ENCODE peak calls at places on chromosome 3, in ten cellular contexts. C is SJCRH30; O is CD4-positive, alpha-beta memory T cell; A is Caco-2; V is spleen; U is heart left ventricle; R is HCT116; F is right cardiac atrium; K is dorsolateral prefrontal cortex; J is psoas muscle. T is an unnamed sample. For H3K27me3, the result is how much of the 10 kb centered on the place peaks cover.

GRCh38 chr3:193605876-193606275 is 12.9 kb downstream of the OPA1 start:
- DNase-seq in A (peak), R (peak), K (no peak), J (no peak), U (peak), O (peak), C (peak), V (no peak), F (no peak), T (no peak)

GRCh38 chr3:55272031-55272645 is 215.0 kb downstream of the WNT5A start:
- DNase-seq in J (no peak), U (no peak), O (no peak), K (no peak), F (no peak), A (no peak), C (no peak), R (no peak), V (no peak), T (no peak)

GRCh38 chr3:155519081-155519480 is 225.6 kb upstream of the STRIT1 start:
- DNase-seq in V (no peak), U (no peak), K (no peak), F (no peak), A (no peak), R (no peak), C (no peak), O (no peak), J (no peak), T (no peak)

GRCh38 chr3:100440895-100441294 is 39.6 kb downstream of the LNP1 start:
- DNase-seq in U (no peak), F (no peak), V (no peak), O (peak), C (no peak), A (no peak), J (no peak), R (no peak), K (no peak), T (no peak)

GRCh38 chr3:122921791-122922651 is 105.5 kb downstream of the SEMA5B start:
- DNase-seq in V (peak), C (no peak), F (no peak), A (no peak), U (no peak), R (no peak), J (no peak), K (no peak), O (peak), T (peak)

GRCh38 chr3:184568918-184569829 is 7.6 kb downstream of the EPHB3 start:
- DNase-seq in A (peak), O (no peak), R (no peak), V (peak), F (peak), K (peak), U (peak), J (peak), C (peak), T (peak)

GRCh38 chr3:23778451-23778850 is 27.3 kb upstream of the UBE2E1 start:
- DNase-seq in R (no peak), F (no peak), U (no peak), C (no peak), V (no peak), O (no peak), A (no peak), K (no peak), J (no peak), T (no peak)

GRCh38 chr3:3551976-3552375 is 247.3 kb upstream of the LRRN1 start:
- DNase-seq in U (no peak), V (no peak), A (no peak), J (no peak), F (no peak), R (no peak), C (no peak), K (no peak), O (no peak), T (no peak)

GRCh38 chr3:52216585-52217408 is 8.6 kb downstream of the TLR9 start:
- DNase-seq in J (peak), C (peak), O (peak), A (no peak), V (peak), R (peak), U (peak), F (peak), K (no peak), T (peak)

GRCh38 chr3:66140763-66141372 is 79.9 kb upstream of the SLC25A26 start:
- DNase-seq in V (no peak), J (no peak), U (no peak), F (no peak), A (no peak), R (peak), K (no peak), C (peak), O (no peak), T (no peak)

GRCh38 chr3:157160652-157161480 is 919 bp upstream of the CCNL1 start:
- DNase-seq in K (no peak), A (peak), C (peak), O (peak), V (no peak), U (peak), F (peak), J (peak), R (peak), T (peak)

GRCh38 chr3:169558371-169558770 is 105.1 kb downstream of the MECOM start:
- DNase-seq in V (no peak), J (no peak), O (no peak), A (no peak), R (no peak), K (no peak), C (no peak), F (no peak), U (no peak), T (no peak)

GRCh38 chr3:2961576-2961975 is 148.6 kb downstream of the IL5RA start:
- DNase-seq in V (no peak), R (no peak), J (no peak), A (no peak), F (no peak), C (no peak), K (no peak), U (no peak), O (no peak), T (no peak)

GRCh38 chr3:195076981-195077610 is 193.9 kb downstream of the XXYLT1 start:
- DNase-seq in R (no peak), V (peak), C (no peak), J (peak), F (peak), K (peak), U (no peak), O (no peak), A (no peak), T (no peak)

GRCh38 chr3:16448691-16449090 is 64.8 kb downstream of the RFTN1 start:
- DNase-seq in K (peak), R (peak), U (peak), J (peak), O (no peak), V (no peak), A (no peak), C (peak), F (peak), T (peak)

GRCh38 chr3:98796334-98796733 is 33.2 kb downstream of the ST3GAL6 start:
- DNase-seq in J (no peak), A (no peak), F (no peak), U (no peak), K (no peak), C (no peak), V (no peak), O (no peak), R (no peak), T (no peak)

GRCh38 chr3:149506540-149506939 is 32.0 kb downstream of the TM4SF4 start:
- DNase-seq in V (no peak), J (no peak), K (no peak), U (no peak), C (no peak), O (no peak), F (no peak), R (no peak), A (no peak), T (no peak)

GRCh38 chr3:56940989-56941388 is 119.5 kb upstream of the SPATA12 start:
- DNase-seq in U (no peak), K (no peak), J (no peak), C (no peak), A (no peak), F (no peak), R (no peak), V (no peak), O (no peak), T (no peak)

GRCh38 chr3:57582470-57583168 is 14.5 kb downstream of the ARF4 start:
- DNase-seq in O (peak), J (no peak), K (no peak), V (no peak), C (peak), R (peak), F (no peak), U (no peak), A (peak), T (no peak)

GRCh38 chr3:99313481-99313880 is 324.9 kb upstream of the COL8A1 start:
- DNase-seq in K (no peak), F (no peak), V (no peak), C (no peak), O (no peak), J (no peak), R (no peak), U (no peak), A (no peak), T (no peak)

GRCh38 chr3:15982667-15983145 is 184.9 kb upstream of the ANKRD28 start:
- DNase-seq in V (no peak), A (no peak), C (peak), O (no peak), U (peak), J (peak), K (peak), F (no peak), R (peak), T (no peak)

GRCh38 chr3:13543251-13543650 is 5.7 kb upstream of the FBLN2 start:
- DNase-seq in J (peak), U (peak), R (no peak), F (peak), C (no peak), K (no peak), A (no peak), V (no peak), O (no peak), T (peak)

GRCh38 chr3:14124223-14124614 is 451 bp downstream of the CHCHD4 start:
- DNase-seq in A (peak), U (peak), F (peak), C (peak), J (peak), V (peak), O (no peak), R (no peak), K (peak), T (peak)

GRCh38 chr3:58218904-58219303 is 8.1 kb upstream of the DNASE1L3 start:
- DNase-seq in C (no peak), R (no peak), K (no peak), F (no peak), U (no peak), O (no peak), V (no peak), A (no peak), J (no peak), T (no peak)

GRCh38 chr3:16012086-16012485 is 162.4 kb upstream of the GALNT15 start:
- DNase-seq in A (no peak), F (no peak), O (no peak), V (no peak), U (no peak), R (no peak), J (no peak), K (no peak), C (no peak), T (no peak)

GRCh38 chr3:98699132-98699531 is 64.0 kb upstream of the ST3GAL6 start:
- DNase-seq in O (no peak), C (no peak), U (no peak), V (no peak), A (peak), K (no peak), F (no peak), J (no peak), R (no peak), T (no peak)

GRCh38 chr3:155076888-155077287 is 3.2 kb upstream of the MME start:
- DNase-seq in A (no peak), F (no peak), O (no peak), R (no peak), V (no peak), K (no peak), C (no peak), U (no peak), J (no peak), T (no peak)

GRCh38 chr3:73614385-73614784 is 10.4 kb downstream of the PDZRN3 start:
- DNase-seq in F (no peak), J (no peak), O (no peak), C (no peak), U (peak), K (no peak), A (peak), V (no peak), R (no peak), T (no peak)

GRCh38 chr3:16508591-16508995 is 4.9 kb downstream of the RFTN1 start:
- DNase-seq in R (no peak), V (no peak), F (no peak), C (no peak), K (no peak), O (no peak), J (no peak), A (no peak), U (no peak), T (no peak)

GRCh38 chr3:11832964-11833621 is 13.6 kb downstream of the TAMM41 start:
- DNase-seq in K (no peak), O (no peak), U (peak), V (no peak), J (no peak), R (no peak), A (no peak), C (no peak), F (no peak), T (no peak)

GRCh38 chr3:37990527-37990926 is at the start of gene VILL:
- DNase-seq in A (no peak), U (no peak), C (peak), F (no peak), V (peak), J (no peak), R (no peak), O (no peak), K (peak), T (peak)

GRCh38 chr3:105334138-105334882 is 32.4 kb upstream of the ALCAM start:
- DNase-seq in J (no peak), F (no peak), U (no peak), A (no peak), O (no peak), C (no peak), R (no peak), K (no peak), V (no peak), T (no peak)

GRCh38 chr3:8837172-8837571 is 67.8 kb upstream of the OXTR start:
- DNase-seq in J (no peak), F (no peak), O (no peak), C (no peak), V (no peak), K (no peak), R (no peak), U (no peak), A (no peak), T (no peak)

GRCh38 chr3:150603888-150604319 is 783 bp downstream of the SELENOT start:
- DNase-seq in O (no peak), U (no peak), R (no peak), A (no peak), F (no peak), K (no peak), V (no peak), J (no peak), C (no peak), T (no peak)

GRCh38 chr3:183845608-183846288 is 20.4 kb upstream of the MAP6D1 start:
- DNase-seq in J (no peak), U (no peak), V (no peak), R (no peak), K (no peak), C (no peak), A (peak), O (no peak), F (no peak), T (no peak)

GRCh38 chr3:184645304-184645703 is 66.6 kb downstream of the MAGEF1 start:
- DNase-seq in V (no peak), J (no peak), F (peak), O (no peak), K (no peak), C (no peak), U (no peak), R (no peak), A (peak), T (no peak)

GRCh38 chr3:44355634-44356033 is 17.1 kb downstream of the TCAIM start:
- DNase-seq in K (no peak), F (no peak), U (peak), R (no peak), J (no peak), V (no peak), C (peak), A (no peak), O (no peak), T (no peak)

DNA sequence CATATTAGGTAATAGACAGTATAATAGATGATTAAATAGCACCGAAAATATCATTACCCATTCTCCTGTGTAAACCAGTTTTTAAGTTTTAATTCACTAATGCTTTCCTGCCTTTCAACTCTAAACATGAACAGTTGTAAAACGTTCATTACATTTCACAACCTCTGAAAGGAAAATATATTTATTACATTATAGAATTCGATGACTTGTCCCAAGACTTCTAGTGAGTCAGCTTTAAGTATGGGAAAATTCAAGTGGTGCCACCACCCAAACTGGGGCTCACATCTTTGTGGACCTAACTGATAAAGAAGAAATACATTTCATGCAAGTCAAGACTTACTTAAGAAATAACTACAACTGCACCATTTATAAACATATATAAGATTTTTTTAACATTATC is 2.0 kb downstream of the TRIM59 start:
- DNase-seq in K (no peak), C (no peak), F (no peak), O (no peak), V (no peak), A (no peak), R (no peak), U (no peak), J (no peak), T (no peak)
- H3K4me3 ChIP-seq in K (peak), C (peak), F (no peak), O (no peak), V (no peak), A (no peak), R (no peak), U (no peak), J (no peak), T (no peak)

DNA sequence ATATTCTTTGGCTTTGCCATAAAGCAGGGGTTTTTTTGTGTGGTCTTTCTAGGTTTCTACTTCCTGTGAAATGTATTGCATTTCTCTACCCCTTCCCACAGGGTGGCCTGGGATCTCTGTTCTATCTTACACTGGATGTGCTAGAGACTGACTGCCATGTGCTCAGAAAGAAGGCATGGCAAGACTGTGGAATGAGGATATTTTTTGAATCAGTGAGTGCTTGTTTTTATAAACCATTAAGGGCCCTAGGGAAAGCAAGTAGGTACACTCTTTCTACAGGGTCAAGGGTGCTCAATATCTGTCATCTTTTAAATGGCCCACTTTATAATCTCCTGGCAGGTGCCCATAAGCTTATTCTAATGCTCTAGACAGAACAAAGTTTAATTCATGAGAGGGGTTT is 730 bp downstream of the FETUB start:
- DNase-seq in F (no peak), O (no peak), U (no peak), J (no peak), K (no peak), V (no peak), A (no peak), C (no peak), R (no peak), T (no peak)
- H3K27me3 ChIP-seq in F (under half), O (under half), U (under half), J (under half), K (under half), V (under half), A (under half), C (under half), R (under half), T (under half)

GRCh38 chr3:197154-197855 is 742 bp downstream of the CHL1 start:
- DNase-seq in F (peak), O (no peak), V (peak), U (no peak), K (peak), J (peak), R (no peak), C (no peak), A (no peak), T (peak)
- H3K4me3 ChIP-seq in F (peak), O (no peak), V (peak), U (peak), K (peak), J (peak), R (no peak), C (no peak), A (no peak), T (peak)

GRCh38 chr3:111862415-111862814 is 3.4 kb downstream of the PHLDB2 start:
- DNase-seq in C (no peak), A (no peak), J (no peak), K (no peak), O (no peak), R (no peak), F (no peak), V (no peak), U (no peak), T (no peak)
- H3K27me3 ChIP-seq in C (under half), A (under half), J (under half), K (under half), O (under half), R (under half), F (under half), V (under half), U (under half), T (under half)